ENCODE peak calls at places on chromosomes 6 and 20, in five cellular contexts. Y is HTR-8/SVneo, G is GM23248, X is Caki2, Z is GM23338. N is an unnamed sample.

GRCh38 chr6:169208011-169208410 is 45.6 kb downstream of the THBS2 start:
- DNase-seq in Y (no peak), G (no peak), Z (no peak), X (no peak), N (no peak)

GRCh38 chr20:40561187-40561586 is 127.8 kb downstream of the MAFB start:
- DNase-seq in G (no peak), Y (no peak), X (no peak), Z (no peak), N (no peak)

GRCh38 chr20:62696999-62697398 is 11.6 kb upstream of the NTSR1 start:
- DNase-seq in Y (no peak), G (no peak), X (no peak), Z (no peak), N (peak)

GRCh38 chr6:50689210-50689609 is 24.1 kb upstream of the TFAP2D start:
- DNase-seq in Z (no peak), G (no peak), X (no peak), Y (no peak), N (no peak)

GRCh38 chr6:38713812-38714211 is 1.3 kb upstream of the DNAH8 start:
- DNase-seq in Y (no peak), X (no peak), G (no peak), Z (peak), N (no peak)

GRCh38 chr6:86357877-86358276 is 579.5 kb upstream of the HTR1E start:
- DNase-seq in G (no peak), Y (no peak), X (no peak), Z (peak), N (no peak)

GRCh38 chr6:149995971-149996370 is 29.4 kb downstream of the RAET1L start:
- DNase-seq in Z (no peak), G (no peak), X (no peak), Y (no peak), N (no peak)

GRCh38 chr6:86581833-86582232 is 355.5 kb upstream of the HTR1E start:
- DNase-seq in G (no peak), Z (no peak), X (no peak), Y (no peak), N (no peak)

GRCh38 chr6:107113460-107114212 is 1.7 kb downstream of the BEND3 start:
- DNase-seq in Y (no peak), G (no peak), Z (no peak), X (no peak), N (peak)

GRCh38 chr20:33110147-33110825 is 30.8 kb downstream of the BPIFB4 start:
- DNase-seq in X (no peak), Y (no peak), Z (no peak), G (no peak), N (no peak)

GRCh38 chr6:38796006-38796405 is 80.9 kb downstream of the DNAH8 start:
- DNase-seq in Z (no peak), Y (no peak), G (no peak), X (no peak), N (no peak)

GRCh38 chr6:37674161-37674560 is 23.5 kb downstream of the MDGA1 start:
- DNase-seq in X (no peak), G (no peak), Z (no peak), Y (no peak), N (no peak)

GRCh38 chr20:45408646-45409213 is 641 bp downstream of the DBNDD2 start:
- DNase-seq in Y (no peak), X (no peak), Z (no peak), G (no peak), N (peak)

GRCh38 chr6:25026723-25027122 is 91.0 kb upstream of the RIPOR2 start:
- DNase-seq in Y (no peak), X (no peak), G (no peak), Z (no peak), N (no peak)

GRCh38 chr20:19764207-19764606 is 6.1 kb downstream of the RIN2 start:
- DNase-seq in Z (no peak), Y (no peak), X (no peak), G (no peak), N (no peak)

N was measured in osteoblast.